ENCODE peak calls at places on chromosomes 13 and 19, in nine cellular contexts. H, R, X, D, O, Z, B, E and U are unnamed samples. For H3K4me1 and H3K27me3, the result is how much of the 10 kb centered on the place peaks cover.

GRCh38 chr13:57631607-57632275 is at the start of gene PCDH17:
- DNase-seq in H (no peak), R (peak), X (no peak), D (peak), O (no peak), Z (peak), B (no peak), E (peak), U (peak)

GRCh38 chr13:44273991-44274810 is 99.4 kb upstream of the SERP2 start:
- DNase-seq in H (no peak), R (no peak), X (no peak), D (no peak), O (peak), Z (no peak), B (no peak), E (no peak), U (no peak)

GRCh38 chr13:61880576-61881283 is 465.1 kb upstream of the PCDH20 start:
- DNase-seq in H (no peak), R (no peak), X (peak), D (no peak), O (no peak), Z (no peak), B (no peak), E (peak), U (peak)

GRCh38 chr19:44943801-44944249 is 1.8 kb downstream of the APOC4 start:
- DNase-seq in H (peak), R (no peak), X (no peak), D (no peak), O (no peak), Z (peak), B (no peak), E (peak), U (no peak)

GRCh38 chr13:77544765-77545316 is 9.3 kb downstream of the SCEL start:
- DNase-seq in H (no peak), R (no peak), X (no peak), D (no peak), O (no peak), Z (no peak), B (no peak), E (no peak), U (no peak)

GRCh38 chr13:96093296-96094006 is 3.5 kb downstream of the HS6ST3 start:
- DNase-seq in H (no peak), R (no peak), X (no peak), D (no peak), O (no peak), Z (no peak), B (no peak), E (no peak), U (no peak)

GRCh38 chr19:7550169-7550770 is 14.8 kb downstream of the PNPLA6 start:
- DNase-seq in H (no peak), R (no peak), X (no peak), D (no peak), O (no peak), Z (no peak), B (no peak), E (no peak), U (no peak)

GRCh38 chr13:27290715-27291114 is 20.1 kb downstream of the RASL11A start:
- DNase-seq in H (no peak), R (no peak), X (peak), D (no peak), O (no peak), Z (no peak), B (no peak), E (no peak), U (no peak)

GRCh38 chr13:41939403-41939802 is 21.5 kb downstream of the VWA8 start:
- DNase-seq in H (no peak), R (no peak), X (no peak), D (no peak), O (no peak), Z (no peak), B (no peak), E (no peak), U (no peak)

GRCh38 chr13:66915596-66916185 is 314.4 kb downstream of the PCDH9 start:
- DNase-seq in H (no peak), R (peak), X (no peak), D (no peak), O (no peak), Z (no peak), B (no peak), E (no peak), U (no peak)

GRCh38 chr13:70755411-70755810 is 647.2 kb upstream of the KLHL1 start:
- DNase-seq in H (no peak), R (no peak), X (no peak), D (no peak), O (no peak), Z (no peak), B (no peak), E (no peak), U (peak)

GRCh38 chr13:85366759-85367417 is 432.3 kb downstream of the SLITRK6 start:
- DNase-seq in H (no peak), R (no peak), X (no peak), D (no peak), O (no peak), Z (no peak), B (no peak), E (no peak), U (no peak)

GRCh38 chr19:42113641-42114348 is 18.5 kb downstream of the POU2F2 start:
- DNase-seq in H (no peak), R (peak), X (peak), D (no peak), O (no peak), Z (peak), B (no peak), E (no peak), U (peak)

GRCh38 chr13:60627071-60627686 is 230.2 kb downstream of the TDRD3 start:
- DNase-seq in H (no peak), R (peak), X (peak), D (no peak), O (no peak), Z (no peak), B (no peak), E (peak), U (peak)

GRCh38 chr13:37381502-37381901 is 217.1 kb downstream of the POSTN start:
- DNase-seq in H (no peak), R (no peak), X (no peak), D (no peak), O (no peak), Z (no peak), B (no peak), E (no peak), U (no peak)

GRCh38 chr13:113759525-113760137 is 605 bp downstream of the TMEM255B start:
- DNase-seq in H (peak), R (no peak), X (peak), D (peak), O (no peak), Z (peak), B (no peak), E (peak), U (no peak)

GRCh38 chr19:14072535-14073231 is at the start of gene MISP3:
- DNase-seq in H (peak), R (peak), X (peak), D (peak), O (no peak), Z (no peak), B (no peak), E (peak), U (peak)

GRCh38 chr13:94177041-94177440 is 302.4 kb downstream of the DCT start:
- DNase-seq in H (no peak), R (no peak), X (no peak), D (no peak), O (no peak), Z (no peak), B (no peak), E (no peak), U (no peak)

GRCh38 chr13:100913143-100913542 is 238.5 kb upstream of the TMTC4 start:
- DNase-seq in H (no peak), R (no peak), X (no peak), D (no peak), O (no peak), Z (no peak), B (no peak), E (no peak), U (no peak)

GRCh38 chr13:56501750-56502149 is 639.0 kb upstream of the PRR20A start:
- DNase-seq in H (no peak), R (no peak), X (no peak), D (no peak), O (no peak), Z (no peak), B (no peak), E (no peak), U (no peak)

GRCh38 chr13:111906816-111907215 is 160.1 kb upstream of the SOX1 start:
- DNase-seq in H (peak), R (no peak), X (peak), D (no peak), O (no peak), Z (no peak), B (peak), E (no peak), U (no peak)

GRCh38 chr19:24033962-24034342 is 53.0 kb upstream of the ZNF254 start:
- DNase-seq in H (peak), R (peak), X (no peak), D (peak), O (peak), Z (peak), B (peak), E (peak), U (peak)

GRCh38 chr13:98653471-98653985 is 76.6 kb upstream of the STK24 start:
- DNase-seq in H (peak), R (peak), X (peak), D (peak), O (peak), Z (peak), B (no peak), E (peak), U (peak)

GRCh38 chr13:64459778-64460177 is 2770.4 kb downstream of the PCDH9 start:
- DNase-seq in H (no peak), R (no peak), X (no peak), D (no peak), O (no peak), Z (no peak), B (no peak), E (no peak), U (no peak)

GRCh38 chr19:2405256-2405655 is 22.1 kb downstream of the TIMM13 start:
- DNase-seq in H (no peak), R (no peak), X (no peak), D (no peak), O (no peak), Z (no peak), B (no peak), E (no peak), U (no peak)

GRCh38 chr13:95480131-95480545 is 72.4 kb upstream of the CLDN10 start:
- DNase-seq in H (peak), R (no peak), X (no peak), D (no peak), O (no peak), Z (peak), B (no peak), E (no peak), U (no peak)

GRCh38 chr13:98481511-98481951 is 95.4 kb downstream of the STK24 start:
- DNase-seq in H (no peak), R (no peak), X (no peak), D (no peak), O (no peak), Z (no peak), B (no peak), E (no peak), U (no peak)

GRCh38 chr19:38389101-38389925 is 816 bp downstream of the SPRED3 start:
- DNase-seq in H (no peak), R (peak), X (peak), D (no peak), O (no peak), Z (no peak), B (no peak), E (no peak), U (peak)

GRCh38 chr13:93872376-93872775 is 607.1 kb downstream of the DCT start:
- DNase-seq in H (no peak), R (no peak), X (no peak), D (no peak), O (no peak), Z (no peak), B (no peak), E (no peak), U (no peak)

GRCh38 chr13:76879211-76879875 is 6.9 kb downstream of the KCTD12 start:
- DNase-seq in H (peak), R (peak), X (no peak), D (no peak), O (peak), Z (peak), B (no peak), E (peak), U (no peak)

GRCh38 chr13:58461217-58461616 is 829.7 kb downstream of the PCDH17 start:
- DNase-seq in H (no peak), R (no peak), X (no peak), D (no peak), O (no peak), Z (no peak), B (no peak), E (no peak), U (no peak)

GRCh38 chr13:113491418-113491883 is 940 bp upstream of the DCUN1D2 start:
- DNase-seq in H (no peak), R (no peak), X (peak), D (no peak), O (no peak), Z (no peak), B (no peak), E (peak), U (peak)

GRCh38 chr13:100630564-100630963 is 42.0 kb upstream of the GGACT start:
- DNase-seq in H (no peak), R (no peak), X (no peak), D (no peak), O (no peak), Z (no peak), B (no peak), E (no peak), U (peak)

GRCh38 chr13:46668906-46669525 is 116.0 kb downstream of the LRCH1 start:
- DNase-seq in H (no peak), R (no peak), X (no peak), D (no peak), O (no peak), Z (no peak), B (no peak), E (no peak), U (no peak)

GRCh38 chr13:38921081-38921480 is 69.5 kb downstream of the STOML3 start:
- DNase-seq in H (no peak), R (no peak), X (no peak), D (no peak), O (no peak), Z (no peak), B (no peak), E (no peak), U (no peak)

GRCh38 chr13:23608704-23609413 is 38.6 kb downstream of the TNFRSF19 start:
- DNase-seq in H (peak), R (no peak), X (no peak), D (no peak), O (no peak), Z (peak), B (no peak), E (peak), U (no peak)

GRCh38 chr13:90205081-90205480 is 1142.4 kb upstream of the MIR17HG start:
- DNase-seq in H (no peak), R (no peak), X (no peak), D (no peak), O (no peak), Z (no peak), B (no peak), E (no peak), U (no peak)

GRCh38 chr13:96967248-96967745 is 27.0 kb downstream of the OXGR1 start:
- DNase-seq in H (no peak), R (no peak), X (peak), D (no peak), O (no peak), Z (no peak), B (no peak), E (no peak), U (peak)

GRCh38 chr13:30065181-30065580 is 214.8 kb upstream of the UBL3 start:
- DNase-seq in H (no peak), R (no peak), X (no peak), D (no peak), O (no peak), Z (no peak), B (peak), E (no peak), U (no peak)

GRCh38 chr13:88303157-88303556 is 632.0 kb downstream of the SLITRK5 start:
- DNase-seq in H (no peak), R (no peak), X (no peak), D (no peak), O (no peak), Z (no peak), B (no peak), E (no peak), U (no peak)

DNA sequence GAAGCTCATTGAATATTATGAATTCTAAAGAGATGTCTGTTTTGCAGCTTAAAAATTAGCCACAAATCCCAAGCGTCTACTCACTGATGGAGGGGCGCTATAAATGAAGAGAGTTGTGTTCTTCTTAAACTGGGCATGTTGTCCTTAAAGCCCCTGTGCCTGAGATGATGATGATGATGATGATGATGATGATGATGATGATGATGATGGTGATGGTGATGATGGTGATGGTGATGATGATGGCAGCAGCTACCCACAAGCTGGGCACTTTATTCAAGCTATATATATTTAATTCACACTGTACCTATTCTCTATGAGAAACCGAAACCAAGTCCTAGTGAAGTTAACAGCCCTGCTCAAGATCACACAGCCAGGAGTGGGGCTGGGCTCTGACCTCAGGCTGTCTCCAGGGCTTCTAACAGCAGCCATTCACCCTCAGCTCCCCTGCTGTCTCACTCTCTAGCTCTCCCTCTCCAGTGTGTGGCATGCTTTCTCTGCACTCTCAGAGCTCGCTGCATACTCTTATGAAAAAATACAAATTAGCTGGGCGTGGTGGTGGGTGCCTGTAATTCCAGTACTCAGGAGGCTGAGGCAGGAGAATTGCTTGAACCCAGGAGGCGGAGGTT is 169.0 kb downstream of the SHISA2 start:
- DNase-seq in H (no peak), R (no peak), X (peak), D (no peak), O (no peak), Z (no peak), B (no peak), E (no peak), U (no peak)
- H3K4me1 ChIP-seq in H (under half), R (under half), X (under half), D (under half), O (under half), Z (under half), B (under half), E (under half), U (under half)

DNA sequence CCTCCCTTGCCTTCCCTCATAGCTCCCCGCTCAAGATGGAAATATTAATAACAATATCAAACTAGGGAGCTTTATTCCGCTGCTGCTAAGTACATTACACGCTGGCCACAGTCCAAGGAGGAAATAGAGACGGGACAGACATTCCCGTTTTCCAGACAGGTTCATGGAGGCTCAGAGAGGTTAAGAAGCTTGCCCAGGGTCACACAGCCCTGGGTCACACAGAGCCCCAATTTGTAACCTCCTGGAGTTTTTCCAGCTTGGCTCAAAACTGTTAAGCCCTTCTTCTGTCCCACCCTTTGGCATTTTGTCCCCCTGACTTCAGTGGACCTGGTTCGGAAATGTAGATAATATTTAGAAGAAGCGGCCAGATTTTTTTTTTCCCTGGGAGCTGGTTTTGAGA is 2.0 kb downstream of the BICRA start:
- DNase-seq in H (no peak), R (no peak), X (no peak), D (no peak), O (no peak), Z (no peak), B (no peak), E (peak), U (no peak)
- H3K4me3 ChIP-seq in H (no peak), R (peak), X (peak), D (no peak), O (peak), Z (peak), B (peak), E (no peak), U (no peak)

DNA sequence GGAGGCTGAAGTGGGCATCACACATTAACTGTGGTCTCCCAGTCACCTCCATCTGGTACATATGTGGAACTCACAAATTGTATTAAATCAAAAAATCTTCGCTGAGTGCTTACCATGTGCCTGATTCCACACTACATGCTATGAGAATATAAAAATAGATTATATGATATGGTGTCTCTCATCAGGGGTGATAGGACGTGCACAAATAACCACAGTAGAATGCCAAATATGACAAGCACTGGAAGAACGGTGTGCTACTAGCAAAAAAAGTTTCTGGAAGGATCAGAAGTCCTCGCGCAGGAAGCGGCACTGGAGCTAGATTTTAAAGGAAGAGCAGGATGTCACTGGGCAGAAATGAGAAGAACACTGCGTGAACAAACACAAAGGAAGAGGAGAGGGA is 62.3 kb downstream of the TBC1D4 start:
- DNase-seq in H (no peak), R (no peak), X (no peak), D (no peak), O (no peak), Z (no peak), B (no peak), E (no peak), U (no peak)
- H3K27me3 ChIP-seq in H (under half), R (under half), X (under half), D (under half), O (under half), Z (under half), B (under half), E (under half), U (under half)

DNA sequence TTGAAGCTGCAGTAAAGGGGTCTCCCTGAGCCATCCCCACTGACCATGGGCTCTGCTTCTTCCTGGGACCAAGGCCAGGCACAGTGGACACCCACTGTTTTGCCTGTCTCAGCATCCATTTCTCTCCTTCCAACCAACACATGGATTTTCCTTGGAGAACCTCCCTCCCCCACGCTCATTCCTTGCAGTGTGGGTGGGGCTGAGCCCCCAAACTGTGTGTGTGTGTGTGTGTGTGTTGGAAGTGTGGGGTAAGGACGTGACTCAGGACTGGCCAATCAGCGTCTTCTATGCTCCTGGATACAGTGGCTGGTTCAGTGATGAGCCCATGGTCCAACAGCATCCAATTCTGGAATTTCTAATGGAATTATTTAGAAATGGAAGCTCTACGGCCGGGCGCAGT is 18.8 kb downstream of the CEBPA start:
- DNase-seq in H (no peak), R (no peak), X (no peak), D (no peak), O (no peak), Z (no peak), B (no peak), E (no peak), U (no peak)
- H3K4me1 ChIP-seq in H (under half), R (under half), X (under half), D (under half), O (under half), Z (under half), B (under half), E (under half), U (under half)

GRCh38 chr19:39397360-39398296 is 6.5 kb downstream of the MED29 start:
- DNase-seq in H (peak), R (peak), X (peak), D (peak), O (peak), Z (peak), B (peak), E (peak), U (peak)
- H3K4me3 ChIP-seq in H (no peak), R (no peak), X (no peak), D (no peak), O (peak), Z (peak), B (peak), E (no peak), U (no peak)

GRCh38 chr19:3708207-3708931 is at the start of gene TJP3:
- DNase-seq in H (peak), R (peak), X (no peak), D (peak), O (no peak), Z (no peak), B (no peak), E (peak), U (peak)

GRCh38 chr19:3716147-3716668 is 8.0 kb downstream of the TJP3 start:
- DNase-seq in H (peak), R (no peak), X (no peak), D (no peak), O (no peak), Z (no peak), B (no peak), E (no peak), U (no peak)

GRCh38 chr19:3707868-3708206 is 347 bp upstream of the TJP3 start:
- DNase-seq in H (no peak), R (no peak), X (no peak), D (no peak), O (no peak), Z (no peak), B (no peak), E (no peak), U (no peak)

GRCh38 chr19:3710265-3710812 is 2.2 kb downstream of the TJP3 start:
- DNase-seq in H (peak), R (no peak), X (peak), D (peak), O (no peak), Z (peak), B (no peak), E (peak), U (peak)

GRCh38 chr19:3712663-3713531 is 4.7 kb downstream of the TJP3 start:
- DNase-seq in H (peak), R (no peak), X (no peak), D (no peak), O (no peak), Z (no peak), B (no peak), E (peak), U (no peak)
- H3K27me3 ChIP-seq in H (under half), R (under half), X (under half), D (under half), O (under half), Z (under half), B (under half), E (under half), U (under half)